ENCODE peak calls at places on chromosomes 11 and 22, in five cellular contexts. K, Q, M, R and E are unnamed samples.

GRCh38 chr11:2768471-2769408 is 68.9 kb upstream of the KCNQ1OT1 start:
- DNase-seq in M (no peak), K (peak; percentile 63), Q (no peak), R (no peak), E (no peak)

GRCh38 chr11:3159296-3160190 is 5.6 kb downstream of the OSBPL5 start:
- DNase-seq in K (no peak), R (no peak), M (no peak), Q (no peak), E (no peak)

GRCh38 chr11:2586091-2586792 is 113.6 kb downstream of the KCNQ1OT1 start:
- DNase-seq in Q (peak; percentile 19), M (no peak), R (no peak), K (no peak), E (no peak)

GRCh38 chr22:44088976-44089570 is 65.0 kb downstream of the PARVB start:
- DNase-seq in Q (no peak), M (no peak), K (no peak), R (no peak), E (no peak)

GRCh38 chr11:122491486-122491885 is 164.0 kb upstream of the UBASH3B start:
- DNase-seq in M (no peak), R (no peak), Q (no peak), K (no peak), E (no peak)

GRCh38 chr11:79150966-79151365 is 289.9 kb downstream of the TENM4 start:
- DNase-seq in R (no peak), K (no peak), M (no peak), Q (no peak), E (no peak)

GRCh38 chr22:18110944-18111758 is 542 bp downstream of the TUBA8 start:
- DNase-seq in Q (no peak), K (no peak), R (no peak), M (no peak), E (no peak)

GRCh38 chr11:66743271-66743968 is 14.4 kb upstream of the SPTBN2 start:
- DNase-seq in K (no peak), R (no peak), Q (no peak), M (no peak), E (no peak)

GRCh38 chr11:111531687-111532364 is 8.7 kb upstream of the LAYN start:
- DNase-seq in Q (no peak), K (no peak), M (no peak), R (peak; percentile 8), E (no peak)

GRCh38 chr11:76669901-76670474 is 559 bp downstream of the LRRC32 start:
- DNase-seq in R (no peak), K (no peak), M (no peak), Q (no peak), E (no peak)

GRCh38 chr22:20216863-20217499 is 51.1 kb downstream of the RTN4R start:
- DNase-seq in M (no peak), R (no peak), K (no peak), Q (no peak), E (no peak)

GRCh38 chr11:131829725-131830124 is 459.3 kb downstream of the NTM start:
- DNase-seq in Q (no peak), R (no peak), M (no peak), K (no peak), E (no peak)

GRCh38 chr11:11440149-11440548 is 87.1 kb upstream of the CSNK2A3 start:
- DNase-seq in Q (no peak), K (no peak), M (no peak), R (no peak), E (no peak)

GRCh38 chr11:97764605-97765004 is 1256.1 kb upstream of the CNTN5 start:
- DNase-seq in R (no peak), Q (no peak), M (no peak), K (no peak), E (no peak)

GRCh38 chr11:46554205-46555162 is 39.3 kb downstream of the AMBRA1 start:
- DNase-seq in K (no peak), R (no peak), Q (no peak), M (peak; percentile 99), E (no peak)

GRCh38 chr11:120183701-120184141 is 27.1 kb upstream of the OAF start:
- DNase-seq in R (no peak), K (no peak), M (no peak), Q (no peak), E (no peak)

GRCh38 chr22:44442856-44443595 is 55.0 kb downstream of the RTL6 start:
- DNase-seq in Q (no peak), K (no peak), R (no peak), M (no peak), E (no peak)

GRCh38 chr11:85822814-85823213 is 11.9 kb upstream of the SYTL2 start:
- DNase-seq in K (no peak), Q (no peak), R (no peak), M (no peak), E (no peak)
- TF ChIP-seq FOXM1 in K (no peak), Q (no peak), R (no peak), M (no peak), E (no peak)

GRCh38 chr11:88131764-88132470 is 43.3 kb downstream of the RAB38 start:
- DNase-seq in Q (no peak), M (no peak), R (no peak), K (no peak), E (no peak)
- TF ChIP-seq FOXM1 in Q (no peak), M (no peak), R (no peak), K (no peak), E (no peak)

GRCh38 chr11:68145120-68145866 is 24.1 kb upstream of the CHKA start:
- DNase-seq in M (peak; percentile 92), R (no peak), K (no peak), Q (no peak), E (no peak)
- TF ChIP-seq FOXM1 in M (no peak), R (no peak), K (no peak), Q (no peak), E (no peak)

GRCh38 chr22:38831166-38831945 is 12.5 kb downstream of the NPTXR start:
- DNase-seq in R (no peak), M (no peak), Q (no peak), K (no peak), E (no peak)

GRCh38 chr22:38832005-38832978 is 11.5 kb downstream of the NPTXR start:
- DNase-seq in Q (no peak), K (no peak), M (no peak), R (no peak), E (no peak)

GRCh38 chr22:38834215-38834953 is 9.4 kb downstream of the NPTXR start:
- DNase-seq in M (no peak), Q (no peak), R (no peak), K (no peak), E (no peak)

GRCh38 chr22:38834991-38835390 is 8.8 kb downstream of the NPTXR start:
- DNase-seq in R (no peak), M (no peak), Q (no peak), K (no peak), E (no peak)

DNA sequence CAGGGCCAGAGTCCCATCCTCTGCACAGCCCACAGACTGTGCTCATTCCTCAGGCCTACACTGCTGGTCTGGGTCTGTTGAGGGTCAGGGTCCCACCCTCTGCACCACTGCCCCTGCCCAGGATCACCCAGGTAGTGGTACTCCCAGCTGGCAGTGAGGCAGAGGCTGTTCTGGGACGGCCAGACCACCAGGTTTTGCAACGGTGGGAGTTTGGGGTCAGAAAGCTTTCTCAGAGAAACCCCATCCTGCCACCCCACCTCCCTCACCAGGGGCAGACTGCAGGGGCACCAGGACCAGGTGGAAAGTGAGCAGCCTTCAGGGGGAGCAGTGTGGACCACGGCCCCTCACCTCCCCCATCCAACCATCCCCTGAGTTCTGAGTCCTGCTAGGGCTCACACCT is 10.8 kb downstream of the NPTXR start:
- DNase-seq in R (no peak), Q (no peak), K (no peak), M (no peak), E (no peak)
- TF ChIP-seq FOXM1 in R (no peak), Q (no peak), K (no peak), M (no peak), E (no peak)

GRCh38 chr11:118016094-118016493 is 29.9 kb downstream of the IL10RA start:
- DNase-seq in Q (no peak), K (no peak), M (no peak), R (no peak), E (no peak)
- TF ChIP-seq FOXM1 in Q (no peak), K (no peak), M (no peak), R (no peak), E (no peak)

GRCh38 chr22:25540128-25540790 is 24.2 kb upstream of the GRK3 start:
- DNase-seq in K (no peak), Q (no peak), R (no peak), M (no peak), E (no peak)

GRCh38 chr22:25536578-25536977 is 27.9 kb upstream of the GRK3 start:
- DNase-seq in M (no peak), Q (no peak), R (no peak), K (no peak), E (no peak)

GRCh38 chr22:25534724-25535123 is 29.8 kb upstream of the GRK3 start:
- DNase-seq in M (no peak), K (no peak), Q (no peak), R (no peak), E (no peak)
- TF ChIP-seq FOXM1 in M (no peak), K (no peak), Q (no peak), R (no peak), E (no peak)

DNA sequence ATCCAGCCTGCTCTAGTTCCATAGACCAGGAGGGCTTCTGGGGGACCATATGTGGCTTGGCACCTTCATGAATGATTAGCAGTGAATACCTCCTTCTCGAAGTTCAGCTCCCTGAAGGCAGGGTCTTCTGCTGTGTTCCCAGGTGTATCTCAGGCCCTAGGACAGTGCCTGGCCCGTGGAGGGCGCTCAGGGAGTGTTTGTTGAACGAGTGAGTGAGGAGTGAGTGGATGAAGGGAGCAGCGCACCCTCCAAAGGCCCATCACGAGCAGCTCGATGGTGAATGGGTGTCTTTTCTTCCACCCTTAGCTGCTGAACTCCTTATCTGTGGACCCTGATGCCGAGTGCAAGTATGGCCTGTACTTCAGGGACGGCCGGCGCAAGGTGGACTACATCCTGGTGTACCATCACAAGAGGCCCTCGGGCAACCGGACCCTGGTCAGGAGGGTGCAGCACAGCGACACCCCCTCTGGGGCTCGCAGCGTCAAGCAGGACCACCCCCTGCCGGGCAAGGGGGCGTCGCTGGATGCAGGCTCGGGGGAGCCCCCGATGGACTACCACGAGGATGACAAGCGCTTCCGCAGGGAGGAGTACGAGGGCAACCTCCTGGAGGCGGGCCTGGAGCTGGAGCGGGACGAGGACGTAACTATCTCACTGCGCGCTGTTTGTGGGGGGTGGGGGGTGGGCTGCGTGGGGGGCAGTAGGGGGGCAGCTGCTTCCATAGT is 9.5 kb downstream of the ANO1 start:
- DNase-seq in Q (peak; percentile 51), R (no peak), M (no peak), K (peak; percentile 21), E (no peak)
- TF ChIP-seq FOXM1 in Q (no peak), R (no peak), M (no peak), K (no peak), E (no peak)

GRCh38 chr11:68715685-68716084 is 31.3 kb downstream of the GAL start:
- DNase-seq in R (no peak), Q (no peak), M (no peak), K (no peak), E (no peak)
- TF ChIP-seq FOXM1 in R (no peak), Q (no peak), M (no peak), K (no peak), E (no peak)